ENCODE peak calls at places on chromosome 22, in nine cellular contexts. B is GM13977, H is body of pancreas, W is right lobe of liver, D is NB4, I is fibroblast of lung, T is pancreas, Z is cardiac muscle cell, K is right atrium auricular region. A is an unnamed sample.

GRCh38 chr22:47278655-47279054 is 516.2 kb downstream of the TBC1D22A start:
- DNase-seq in B (no peak), H (no peak), W (no peak), D (no peak), I (no peak), T (no peak), Z (no peak), K (no peak), A (no peak)

GRCh38 chr22:24554316-24555159 is at the start of gene GUCD1:
- DNase-seq in B (peak; percentile 53), H (peak; percentile 42), W (peak; percentile 50), D (peak; percentile 75), I (peak; percentile 51), T (no peak), Z (peak; percentile 52), K (no peak), A (peak; percentile 51)

GRCh38 chr22:46299101-46299500 is 2.4 kb downstream of the GTSE1 start:
- DNase-seq in B (no peak), H (no peak), W (no peak), D (no peak), I (no peak), T (peak; percentile 4), Z (no peak), K (no peak), A (no peak)

GRCh38 chr22:25060522-25061071 is 108.1 kb downstream of the KIAA1671 start:
- DNase-seq in B (no peak), H (no peak), W (no peak), D (no peak), I (no peak), T (no peak), Z (no peak), K (no peak), A (peak; percentile 85)

GRCh38 chr22:45805413-45805812 is 133.8 kb downstream of the ATXN10 start:
- DNase-seq in B (no peak), H (no peak), W (no peak), D (no peak), I (peak; percentile 58), T (no peak), Z (peak; percentile 68), K (no peak), A (no peak)

GRCh38 chr22:46815896-46816721 is 53.7 kb downstream of the TBC1D22A start:
- DNase-seq in B (no peak), H (peak; percentile 43), W (peak; percentile 70), D (peak; percentile 34), I (peak; percentile 66), T (no peak), Z (peak; percentile 58), K (peak; percentile 55), A (no peak)

GRCh38 chr22:26460202-26460601 is 23.4 kb downstream of the HPS4 start:
- DNase-seq in B (no peak), H (no peak), W (no peak), D (no peak), I (no peak), T (no peak), Z (no peak), K (no peak), A (no peak)

GRCh38 chr22:21841422-21841821 is 26.0 kb downstream of the MAPK1 start:
- DNase-seq in B (no peak), H (no peak), W (no peak), D (no peak), I (no peak), T (no peak), Z (no peak), K (no peak), A (no peak)

GRCh38 chr22:45425101-45425500 is 11.6 kb downstream of the RIBC2 start:
- DNase-seq in B (no peak), H (no peak), W (no peak), D (peak; percentile 55), I (peak; percentile 27), T (no peak), Z (peak; percentile 22), K (peak; percentile 28), A (no peak)

GRCh38 chr22:28674121-28674563 is 5.5 kb downstream of the TTC28 start:
- DNase-seq in B (peak; percentile 61), H (no peak), W (no peak), D (peak; percentile 88), I (peak; percentile 72), T (no peak), Z (peak; percentile 74), K (no peak), A (peak; percentile 48)

GRCh38 chr22:28316014-28316413 is 363.6 kb downstream of the TTC28 start:
- DNase-seq in B (no peak), H (peak; percentile 41), W (no peak), D (no peak), I (peak; percentile 13), T (no peak), Z (no peak), K (no peak), A (no peak)

GRCh38 chr22:27435839-27436581 is 365.5 kb downstream of the MN1 start:
- DNase-seq in B (no peak), H (peak; percentile 52), W (no peak), D (no peak), I (peak; percentile 84), T (no peak), Z (peak; percentile 86), K (peak; percentile 74), A (no peak)

GRCh38 chr22:23714596-23715588 is 24.1 kb downstream of the RGL4 start:
- DNase-seq in B (no peak), H (no peak), W (no peak), D (no peak), I (no peak), T (no peak), Z (no peak), K (no peak), A (peak; percentile 36)

GRCh38 chr22:43432883-43433415 is 21.1 kb downstream of the MPPED1 start:
- DNase-seq in B (no peak), H (no peak), W (no peak), D (no peak), I (no peak), T (no peak), Z (no peak), K (no peak), A (no peak)

GRCh38 chr22:46443850-46444389 is 93.5 kb downstream of the CELSR1 start:
- DNase-seq in B (no peak), H (no peak), W (no peak), D (no peak), I (no peak), T (no peak), Z (no peak), K (no peak), A (no peak)

DNA sequence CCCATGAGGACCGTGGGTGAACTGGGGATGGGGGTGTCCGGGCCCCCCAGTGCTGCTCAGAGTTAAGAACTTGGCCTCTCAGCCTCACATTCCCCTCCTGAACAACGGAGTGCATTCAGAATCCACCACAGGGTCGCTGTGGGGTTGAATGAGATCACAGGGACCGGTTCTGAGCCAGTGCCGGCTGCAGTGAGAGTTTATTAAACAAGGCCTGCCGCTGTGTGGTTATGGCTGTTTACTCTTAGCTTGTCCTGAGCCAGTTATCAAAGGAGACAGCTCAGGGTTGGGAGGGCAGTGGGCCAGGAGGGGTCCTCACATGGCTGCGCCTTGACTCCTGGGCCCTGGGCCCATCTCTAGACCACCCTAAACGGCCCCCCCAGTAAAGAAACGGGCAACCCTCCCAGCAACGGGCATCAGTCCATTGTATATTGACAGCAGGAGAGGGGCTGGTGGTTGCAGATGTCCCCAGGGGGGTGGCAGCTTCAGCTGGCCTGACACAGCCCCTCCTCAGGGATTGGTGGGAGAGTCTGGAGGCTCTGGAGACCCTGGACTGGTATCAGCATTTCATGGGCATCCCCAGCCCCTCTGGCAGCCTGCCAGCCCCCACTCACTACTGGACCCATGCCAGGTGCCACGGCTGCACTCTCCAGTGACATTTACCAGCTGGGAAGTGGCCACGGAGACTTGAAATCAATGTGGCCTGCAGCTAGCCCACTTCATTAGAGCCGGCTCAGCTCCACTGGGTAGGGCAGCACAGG is 15.1 kb upstream of the CABP7 start:
- DNase-seq in B (no peak), H (peak; percentile 59), W (no peak), D (no peak), I (peak; percentile 72), T (no peak), Z (peak; percentile 35), K (no peak), A (no peak)
- TF ChIP-seq CTCF in B (no peak), H (no peak), W (no peak), D (no peak), I (peak; percentile 3), T (no peak), Z (no peak), K (no peak), A (no peak)

GRCh38 chr22:49923445-49923844 is 5.0 kb downstream of the CRELD2 start:
- DNase-seq in B (peak; percentile 78), H (no peak), W (no peak), D (peak; percentile 54), I (no peak), T (no peak), Z (no peak), K (no peak), A (no peak)
- TF ChIP-seq CTCF in B (peak; percentile 62), H (no peak), W (no peak), D (peak; percentile 21), I (peak; percentile 3), T (no peak), Z (no peak), K (no peak), A (peak; percentile 23)

DNA sequence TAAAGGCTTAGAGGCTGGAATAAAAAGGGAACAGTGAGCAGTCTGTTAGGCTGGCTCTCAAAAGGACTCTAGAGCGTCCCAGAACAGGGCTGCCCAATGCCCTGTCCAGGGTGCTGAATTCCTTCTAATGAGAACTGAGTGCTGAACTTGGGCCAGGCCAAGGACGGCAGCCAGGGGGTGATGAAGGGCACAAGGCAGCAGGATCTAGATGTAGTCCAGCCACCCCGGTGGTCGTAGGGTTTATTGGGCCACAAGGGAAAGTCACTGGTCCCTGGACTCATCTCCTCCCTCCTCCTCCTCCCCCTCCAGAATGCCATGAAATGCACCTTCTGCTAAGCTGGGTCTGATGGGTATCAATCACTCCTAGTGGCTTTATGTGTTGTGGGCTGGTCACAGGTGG is 19.2 kb downstream of the NPTXR start:
- DNase-seq in B (peak; percentile 77), H (peak; percentile 63), W (no peak), D (peak; percentile 78), I (peak; percentile 62), T (peak; percentile 58), Z (peak; percentile 84), K (no peak), A (peak; percentile 69)
- TF ChIP-seq CTCF in B (peak; percentile 24), H (peak; percentile 10), W (peak; percentile 37), D (peak; percentile 32), I (peak; percentile 35), T (no peak), Z (peak; percentile 65), K (peak; percentile 19), A (no peak)

GRCh38 chr22:29994027-29994715 is 86.1 kb upstream of the HORMAD2 start:
- DNase-seq in B (no peak), H (no peak), W (no peak), D (peak; percentile 47), I (peak; percentile 95), T (no peak), Z (peak; percentile 43), K (no peak), A (no peak)

GRCh38 chr22:29989446-29989845 is 90.8 kb upstream of the HORMAD2 start:
- DNase-seq in B (no peak), H (no peak), W (no peak), D (no peak), I (no peak), T (no peak), Z (no peak), K (no peak), A (no peak)

GRCh38 chr22:29994941-29995340 is 85.3 kb upstream of the HORMAD2 start:
- DNase-seq in B (no peak), H (no peak), W (no peak), D (no peak), I (peak; percentile 63), T (no peak), Z (peak; percentile 69), K (no peak), A (no peak)

GRCh38 chr22:29988719-29989118 is 91.5 kb upstream of the HORMAD2 start:
- DNase-seq in B (no peak), H (no peak), W (no peak), D (no peak), I (no peak), T (no peak), Z (peak; percentile 34), K (no peak), A (no peak)

GRCh38 chr22:29992341-29993275 is 87.7 kb upstream of the HORMAD2 start:
- DNase-seq in B (no peak), H (no peak), W (no peak), D (no peak), I (peak; percentile 68), T (no peak), Z (no peak), K (no peak), A (no peak)
- TF ChIP-seq CTCF in B (no peak), H (no peak), W (no peak), D (no peak), I (no peak), T (no peak), Z (no peak), K (no peak), A (no peak)